ENCODE peak calls at places on chromosomes 2 and 18, in seven cellular contexts. I is MCF 10A, T is astrocyte, E is brain microvascular endothelial cell, M is cardiac muscle cell, P is Peyer's patch, K is choroid plexus epithelial cell. D is an unnamed sample.

GRCh38 chr18:24429188-24429587 is 2.7 kb downstream of the IMPACT start:
- DNase-seq in I (no peak), T (no peak), E (no peak), M (no peak), P (no peak), K (no peak), D (no peak)

GRCh38 chr2:54496920-54497319 is 40.8 kb downstream of the SPTBN1 start:
- DNase-seq in I (no peak), T (no peak), E (no peak), M (no peak), P (no peak), K (no peak), D (no peak)

GRCh38 chr2:16425462-16426336 is 239.9 kb downstream of the CYRIA start:
- DNase-seq in I (peak; percentile 55), T (no peak), E (no peak), M (no peak), P (peak; percentile 62), K (no peak), D (no peak)

GRCh38 chr2:20852139-20852538 is 29.2 kb upstream of the LDAH start:
- DNase-seq in I (no peak), T (no peak), E (no peak), M (no peak), P (no peak), K (no peak), D (no peak)

GRCh38 chr18:62484941-62485340 is 37.9 kb upstream of the ZCCHC2 start:
- DNase-seq in I (no peak), T (no peak), E (no peak), M (no peak), P (no peak), K (no peak), D (no peak)

GRCh38 chr2:86807462-86808275 is 17.0 kb upstream of the CD8A start:
- DNase-seq in I (peak; percentile 52), T (no peak), E (no peak), M (peak; percentile 38), P (peak; percentile 78), K (peak; percentile 21), D (no peak)

GRCh38 chr2:31089645-31090044 is 48.6 kb downstream of the GALNT14 start:
- DNase-seq in I (no peak), T (no peak), E (no peak), M (no peak), P (no peak), K (no peak), D (no peak)

GRCh38 chr2:229417906-229418305 is 146.8 kb upstream of the PID1 start:
- DNase-seq in I (no peak), T (no peak), E (no peak), M (no peak), P (no peak), K (no peak), D (no peak)

GRCh38 chr2:58228272-58228671 is 12.9 kb downstream of the FANCL start:
- DNase-seq in I (no peak), T (no peak), E (no peak), M (no peak), P (no peak), K (no peak), D (no peak)

GRCh38 chr2:237675326-237675725 is 47.9 kb downstream of the LRRFIP1 start:
- DNase-seq in I (no peak), T (no peak), E (no peak), M (no peak), P (no peak), K (no peak), D (no peak)

GRCh38 chr2:62738981-62739936 is 33.7 kb downstream of the EHBP1 start:
- DNase-seq in I (no peak), T (no peak), E (no peak), M (peak; percentile 44), P (no peak), K (peak; percentile 79), D (no peak)

GRCh38 chr2:174683392-174683759 is 80.9 kb downstream of the CHRNA1 start:
- DNase-seq in I (no peak), T (peak; percentile 50), E (peak; percentile 27), M (peak; percentile 68), P (no peak), K (peak; percentile 79), D (no peak)

GRCh38 chr2:85511008-85511895 is 27.7 kb upstream of the MAT2A start:
- DNase-seq in I (no peak), T (no peak), E (no peak), M (no peak), P (no peak), K (peak; percentile 54), D (no peak)

DNA sequence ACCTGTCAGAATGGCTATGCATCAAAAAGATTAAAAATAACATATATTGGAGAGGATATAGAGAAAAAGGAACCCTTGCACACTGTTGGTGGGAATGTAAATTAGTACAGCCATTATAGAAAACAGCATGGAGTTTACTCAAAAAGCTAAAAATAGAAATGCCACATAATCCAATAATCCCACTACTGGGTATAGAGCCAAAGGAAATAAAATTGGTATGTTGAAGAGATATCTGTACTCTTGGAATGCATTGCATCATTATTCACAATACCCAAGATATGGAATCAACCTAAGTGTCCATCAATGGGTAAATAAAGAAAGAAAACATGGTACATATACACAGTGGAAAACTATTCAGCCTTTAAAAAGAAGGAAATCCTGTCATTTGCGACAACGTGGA is 77.2 kb downstream of the C1D start:
- DNase-seq in I (no peak), T (no peak), E (no peak), M (no peak), P (no peak), K (no peak), D (no peak)
- TF ChIP-seq CTCF in I (no peak), T (no peak), E (no peak), M (no peak), P (no peak), K (no peak), D (no peak)

GRCh38 chr2:44951714-44952113 is 10.2 kb downstream of the SIX3 start:
- DNase-seq in I (no peak), T (no peak), E (no peak), M (no peak), P (no peak), K (no peak), D (no peak)

GRCh38 chr2:44951124-44951523 is 9.6 kb downstream of the SIX3 start:
- DNase-seq in I (no peak), T (no peak), E (no peak), M (no peak), P (no peak), K (no peak), D (no peak)

GRCh38 chr2:44952806-44953685 is 11.5 kb downstream of the SIX3 start:
- DNase-seq in I (no peak), T (no peak), E (no peak), M (no peak), P (no peak), K (no peak), D (no peak)

GRCh38 chr2:44953686-44953976 is 12.1 kb downstream of the SIX3 start:
- DNase-seq in I (no peak), T (no peak), E (no peak), M (no peak), P (no peak), K (no peak), D (no peak)

GRCh38 chr2:44952143-44952805 is 10.8 kb downstream of the SIX3 start:
- DNase-seq in I (no peak), T (no peak), E (peak; percentile 47), M (peak; percentile 70), P (no peak), K (peak; percentile 69), D (no peak)
- TF ChIP-seq CTCF in I (peak; percentile 46), T (peak; percentile 47), E (peak; percentile 82), M (peak; percentile 78), P (peak; percentile 42), K (peak; percentile 72), D (peak; percentile 75)

GRCh38 chr2:219175928-219176817 is 552 bp downstream of the CNPPD1 start:
- DNase-seq in I (peak; percentile 39), T (peak; percentile 16), E (peak; percentile 19), M (peak; percentile 38), P (peak; percentile 88), K (peak; percentile 50), D (no peak)

GRCh38 chr2:219176818-219177593 is at the start of gene CNPPD1:
- DNase-seq in I (peak; percentile 87), T (peak; percentile 47), E (peak; percentile 31), M (peak; percentile 83), P (peak; percentile 96), K (peak; percentile 76), D (peak; percentile 48)

GRCh38 chr2:219178377-219179175 is 501 bp downstream of the RETREG2 start:
- DNase-seq in I (peak; percentile 9), T (peak; percentile 7), E (peak; percentile 12), M (peak; percentile 47), P (peak; percentile 75), K (peak; percentile 30), D (no peak)

GRCh38 chr2:219179601-219180465 is 1.8 kb downstream of the RETREG2 start:
- DNase-seq in I (no peak), T (no peak), E (no peak), M (no peak), P (peak; percentile 40), K (no peak), D (no peak)

GRCh38 chr2:219177594-219178376 is at the start of gene RETREG2:
- DNase-seq in I (peak; percentile 90), T (peak; percentile 69), E (peak; percentile 78), M (peak; percentile 94), P (peak; percentile 94), K (peak; percentile 95), D (peak; percentile 84)
- TF ChIP-seq CTCF in I (peak; percentile 32), T (no peak), E (peak; percentile 22), M (peak; percentile 23), P (peak; percentile 22), K (peak; percentile 17), D (peak; percentile 23)

DNA sequence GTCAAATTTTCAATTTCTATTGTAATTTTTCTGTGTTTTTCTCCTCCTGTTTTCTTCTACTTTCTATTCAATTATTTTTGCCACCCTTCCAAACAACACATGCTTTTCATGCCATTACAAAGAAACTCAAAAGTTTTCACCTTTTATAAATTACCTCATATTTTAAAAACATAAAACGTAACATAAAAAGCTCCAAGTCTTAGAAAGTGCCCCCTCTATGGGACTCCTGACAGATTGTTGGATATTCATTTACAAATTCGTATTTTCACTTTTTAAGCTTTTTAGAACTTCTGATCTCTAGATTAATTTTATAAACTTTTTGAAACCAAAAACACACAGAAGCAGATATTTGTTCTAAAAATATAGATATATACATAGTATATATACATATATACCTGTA is 1.6 kb downstream of the COL5A2 start:
- DNase-seq in I (no peak), T (no peak), E (no peak), M (peak; percentile 58), P (no peak), K (peak; percentile 70), D (no peak)
- TF ChIP-seq CTCF in I (no peak), T (peak; percentile 29), E (peak; percentile 47), M (peak; percentile 48), P (no peak), K (peak; percentile 51), D (peak; percentile 40)

DNA sequence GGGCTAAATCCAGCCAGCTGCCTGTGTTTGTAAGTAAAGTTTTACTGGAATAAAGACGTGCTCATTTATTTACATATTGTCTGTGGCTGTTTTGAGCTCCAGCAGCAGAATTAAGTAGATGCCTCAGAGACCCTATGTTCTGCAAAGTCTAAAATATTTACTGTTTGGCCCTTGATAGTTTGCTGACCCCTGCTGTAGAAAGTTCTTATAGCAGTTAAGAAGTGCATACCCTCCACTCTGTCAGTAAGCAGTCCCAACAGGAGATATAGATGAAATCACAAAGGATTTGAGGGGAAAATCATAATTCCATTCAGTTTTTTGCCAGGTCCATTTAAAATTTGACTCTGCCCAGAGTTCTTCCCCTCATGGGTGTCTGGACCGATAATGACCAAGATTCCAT is 50.1 kb upstream of the ITM2C start:
- DNase-seq in I (peak; percentile 30), T (peak; percentile 10), E (peak; percentile 25), M (peak; percentile 57), P (no peak), K (peak; percentile 71), D (no peak)
- TF ChIP-seq CTCF in I (peak; percentile 28), T (peak; percentile 47), E (peak; percentile 54), M (peak; percentile 63), P (peak; percentile 24), K (peak; percentile 68), D (peak; percentile 52)